ENCODE peak calls at places on chromosomes 4 and X, in five cellular contexts. L, Q, K, F and H are unnamed samples.

GRCh38 chr4:128711361-128711760 is 98.1 kb upstream of the JADE1 start:
- DNase-seq in L (no peak), Q (no peak), K (no peak), F (no peak), H (no peak)

GRCh38 chrX:153400146-153401132 is 711 bp downstream of the PNMA6E start:
- DNase-seq in L (peak), Q (peak), K (peak), F (no peak), H (no peak)

GRCh38 chr4:10015140-10015753 is 6.0 kb downstream of the SLC2A9 start:
- DNase-seq in L (peak), Q (peak), K (peak), F (no peak), H (no peak)

GRCh38 chr4:145179201-145179860 is 1.1 kb downstream of the OTUD4 start:
- DNase-seq in L (peak), Q (peak), K (peak), F (peak), H (no peak)

GRCh38 chr4:140056015-140056414 is 98.0 kb downstream of the MAML3 start:
- DNase-seq in L (no peak), Q (peak), K (no peak), F (no peak), H (no peak)

GRCh38 chr4:86387013-86387412 is 27.2 kb upstream of the MAPK10 start:
- DNase-seq in L (no peak), Q (no peak), K (no peak), F (no peak), H (no peak)

GRCh38 chr4:21992330-21992729 is 43.8 kb upstream of the KCNIP4 start:
- DNase-seq in L (no peak), Q (no peak), K (no peak), F (no peak), H (no peak)

GRCh38 chrX:20620301-20620700 is 353.6 kb upstream of the RPS6KA3 start:
- DNase-seq in L (no peak), Q (no peak), K (no peak), F (no peak), H (no peak)

GRCh38 chrX:129649268-129650182 is 5.2 kb downstream of the APLN start:
- DNase-seq in L (no peak), Q (no peak), K (no peak), F (no peak), H (no peak)

GRCh38 chr4:31917334-31917733 is 1197.2 kb downstream of the PCDH7 start:
- DNase-seq in L (no peak), Q (no peak), K (no peak), F (no peak), H (no peak)

GRCh38 chrX:109952985-109953905 is 49.7 kb upstream of the TMEM164 start:
- DNase-seq in L (no peak), Q (no peak), K (no peak), F (no peak), H (no peak)

GRCh38 chr4:103098746-103099421 is 750 bp downstream of the BDH2 start:
- DNase-seq in L (no peak), Q (peak), K (no peak), F (no peak), H (no peak)

GRCh38 chrX:45758319-45758718 is 557.6 kb upstream of the DIPK2B start:
- DNase-seq in L (no peak), Q (no peak), K (no peak), F (no peak), H (no peak)

GRCh38 chrX:130245441-130245840 is 23.3 kb downstream of the ZNF280C start:
- DNase-seq in L (no peak), Q (no peak), K (no peak), F (no peak), H (no peak)

GRCh38 chrX:17359500-17359899 is 15.5 kb upstream of the NHS start:
- DNase-seq in L (no peak), Q (no peak), K (no peak), F (no peak), H (no peak)

GRCh38 chr4:169621754-169622481 is 1.5 kb downstream of the CLCN3 start:
- DNase-seq in L (no peak), Q (no peak), K (no peak), F (no peak), H (no peak)

GRCh38 chrX:110086916-110087484 is 84.1 kb downstream of the TMEM164 start:
- DNase-seq in L (no peak), Q (peak), K (no peak), F (no peak), H (no peak)

GRCh38 chr4:155353923-155354540 is 22.7 kb downstream of the MAP9 start:
- DNase-seq in L (peak), Q (peak), K (peak), F (peak), H (no peak)

GRCh38 chrX:456146-456545 is 69.4 kb upstream of the PPP2R3B start:
- DNase-seq in L (no peak), Q (no peak), K (no peak), F (no peak), H (no peak)

GRCh38 chrX:108732630-108733321 is 3.6 kb downstream of the IRS4 start:
- DNase-seq in L (peak), Q (peak), K (peak), F (no peak), H (no peak)

GRCh38 chr4:77104405-77105292 is 28.9 kb upstream of the CCNI start:
- DNase-seq in L (no peak), Q (no peak), K (no peak), F (peak), H (no peak)

GRCh38 chr4:187363453-187363852 is 632.1 kb upstream of the ZFP42 start:
- DNase-seq in L (no peak), Q (no peak), K (no peak), F (no peak), H (peak)

GRCh38 chr4:22129454-22130075 is 181.0 kb upstream of the KCNIP4 start:
- DNase-seq in L (peak), Q (peak), K (peak), F (no peak), H (peak)

GRCh38 chr4:78622253-78622979 is 70.8 kb downstream of the ANXA3 start:
- DNase-seq in L (no peak), Q (no peak), K (peak), F (no peak), H (peak)

GRCh38 chr4:70183168-70183939 is 12.2 kb upstream of the ODAM start:
- DNase-seq in L (peak), Q (peak), K (peak), F (no peak), H (no peak)

GRCh38 chr4:103718993-103719319 is 829 bp downstream of the TACR3 start:
- DNase-seq in L (peak), Q (peak), K (no peak), F (no peak), H (no peak)

GRCh38 chrX:131923614-131924250 is 99.4 kb upstream of the STK26 start:
- DNase-seq in L (no peak), Q (no peak), K (no peak), F (no peak), H (no peak)

GRCh38 chrX:154369453-154370299 is 4.8 kb downstream of the FLNA start:
- DNase-seq in L (peak), Q (peak), K (peak), F (peak), H (peak)

GRCh38 chr4:74045772-74046171 is 7.3 kb upstream of the CXCL3 start:
- DNase-seq in L (no peak), Q (no peak), K (no peak), F (no peak), H (no peak)

GRCh38 chr4:3288571-3289094 is 4.2 kb upstream of the RGS12 start:
- DNase-seq in L (peak), Q (no peak), K (no peak), F (no peak), H (no peak)

GRCh38 chr4:33649015-33649414 is 2595.3 kb downstream of the ARAP2 start:
- DNase-seq in L (no peak), Q (peak), K (peak), F (no peak), H (peak)

GRCh38 chrX:37302569-37302968 is 46.6 kb upstream of the PRRG1 start:
- DNase-seq in L (peak), Q (peak), K (peak), F (no peak), H (no peak)

GRCh38 chr4:133981327-133981726 is 220.3 kb downstream of the PABPC4L start:
- DNase-seq in L (no peak), Q (no peak), K (no peak), F (no peak), H (no peak)
- TF ChIP-seq CTCF in L (no peak), Q (no peak), K (no peak), F (no peak), H (no peak)

DNA sequence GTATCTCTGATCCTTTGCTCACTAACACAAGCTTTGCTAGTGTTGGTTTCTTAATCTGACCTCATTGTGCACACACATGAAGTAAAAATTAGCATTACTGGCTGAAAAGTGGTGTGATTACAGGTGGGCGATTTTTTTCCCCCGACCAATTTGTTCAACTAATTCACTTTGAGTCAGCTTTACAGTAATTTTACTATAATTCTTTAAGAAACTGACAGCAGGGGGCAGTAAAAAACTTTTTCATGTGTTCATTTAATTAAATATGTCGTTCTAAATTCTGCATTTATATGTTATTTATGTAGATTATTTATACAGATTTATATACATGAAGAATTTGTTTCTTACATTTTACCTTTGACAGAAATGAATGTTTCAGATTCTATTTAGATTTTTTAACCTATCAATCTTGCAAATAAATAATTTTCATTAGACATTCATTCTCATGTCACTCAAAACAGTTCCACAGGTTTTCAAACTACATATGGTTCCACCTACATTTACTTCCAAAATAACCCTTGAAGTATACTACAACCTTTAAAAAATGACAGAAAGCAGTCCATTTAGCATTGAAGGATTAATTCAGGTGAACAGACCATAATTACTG is 17.5 kb downstream of the PALLD start:
- DNase-seq in L (no peak), Q (peak), K (no peak), F (no peak), H (peak)
- TF ChIP-seq CTCF in L (no peak), Q (peak), K (peak), F (peak), H (peak)

GRCh38 chrX:41923925-41924693 is 755 bp upstream of the CASK start:
- DNase-seq in L (no peak), Q (no peak), K (peak), F (no peak), H (no peak)

GRCh38 chrX:41923257-41923924 is at the start of gene CASK:
- DNase-seq in L (peak), Q (peak), K (peak), F (peak), H (no peak)

GRCh38 chrX:41921492-41922124 is 1.7 kb downstream of the CASK start:
- DNase-seq in L (no peak), Q (no peak), K (no peak), F (no peak), H (no peak)

GRCh38 chrX:41922125-41922521 is 1.2 kb downstream of the CASK start:
- DNase-seq in L (no peak), Q (no peak), K (no peak), F (no peak), H (no peak)

GRCh38 chrX:41922694-41923171 is 621 bp downstream of the CASK start:
- DNase-seq in L (peak), Q (peak), K (peak), F (peak), H (no peak)
- TF ChIP-seq CTCF in L (no peak), Q (no peak), K (peak), F (no peak), H (no peak)

GRCh38 chrX:135625995-135626394 is 87.4 kb upstream of the CT45A1 start:
- DNase-seq in L (no peak), Q (peak), K (peak), F (no peak), H (no peak)
- TF ChIP-seq CTCF in L (no peak), Q (no peak), K (peak), F (no peak), H (no peak)

GRCh38 chr4:55854132-55854531 is 684 bp downstream of the EXOC1 start:
- DNase-seq in L (no peak), Q (no peak), K (peak), F (no peak), H (no peak)

GRCh38 chr4:55853484-55854046 is at the start of gene EXOC1:
- DNase-seq in L (peak), Q (peak), K (peak), F (peak), H (peak)

GRCh38 chr4:55851885-55852284 is 1.6 kb upstream of the EXOC1 start:
- DNase-seq in L (no peak), Q (no peak), K (peak), F (no peak), H (no peak)

GRCh38 chr4:55849724-55850123 is 3.7 kb upstream of the EXOC1 start:
- DNase-seq in L (peak), Q (peak), K (no peak), F (no peak), H (no peak)
- TF ChIP-seq CTCF in L (no peak), Q (peak), K (peak), F (no peak), H (peak)

GRCh38 chr4:20248155-20248558 is 3.5 kb upstream of the SLIT2 start:
- DNase-seq in L (no peak), Q (peak), K (no peak), F (no peak), H (peak)

GRCh38 chr4:20252656-20253271 is 1.1 kb downstream of the SLIT2 start:
- DNase-seq in L (peak), Q (peak), K (peak), F (peak), H (no peak)

GRCh38 chr4:20251796-20252655 is at the start of gene SLIT2:
- DNase-seq in L (peak), Q (peak), K (peak), F (peak), H (no peak)

GRCh38 chr4:20251061-20251795 is 477 bp upstream of the SLIT2 start:
- DNase-seq in L (no peak), Q (no peak), K (no peak), F (no peak), H (no peak)

DNA sequence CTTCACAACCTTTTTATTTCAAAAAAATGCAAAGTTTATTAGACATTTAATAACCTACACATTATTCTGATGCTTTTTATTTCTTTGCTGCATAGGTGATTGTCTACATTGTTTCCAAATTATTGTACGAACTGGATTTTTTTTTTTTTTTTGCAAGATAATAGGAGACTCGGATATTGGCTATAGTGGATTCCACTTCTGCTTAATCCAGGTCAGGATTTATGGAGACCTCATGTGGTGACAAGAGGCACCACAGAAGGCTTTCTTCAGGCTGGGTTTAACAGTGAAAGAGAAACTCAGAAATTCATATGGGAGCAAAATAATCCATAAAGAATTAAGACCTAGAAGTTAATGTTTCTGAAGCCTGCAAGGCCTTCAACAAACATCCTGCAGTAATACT is 2.4 kb upstream of the SLIT2 start:
- DNase-seq in L (no peak), Q (no peak), K (no peak), F (no peak), H (no peak)
- TF ChIP-seq CTCF in L (no peak), Q (peak), K (peak), F (no peak), H (peak)